ENCODE peak calls at places on chromosomes 5 and 9, in five cellular contexts. F, Q, X, E and B are unnamed samples.
A peak's percentile ranks its signal among the peaks of the same experiment; 100 is the strongest.

GRCh38 chr5:52800394-52801213 is 12.9 kb downstream of the ITGA1 start:
- DNase-seq in F (peak; percentile 60), E (peak; percentile 85), Q (peak; percentile 36), X (peak; percentile 60), B (peak; percentile 61)

GRCh38 chr9:85522459-85523092 is 219.2 kb downstream of the AGTPBP1 start:
- DNase-seq in X (peak; percentile 58), E (peak; percentile 26), Q (peak; percentile 63), F (peak; percentile 85), B (peak; percentile 67)

GRCh38 chr9:120711841-120712538 is 2.3 kb downstream of the MEGF9 start:
- DNase-seq in E (no peak), Q (no peak), X (no peak), F (no peak), B (no peak)

GRCh38 chr5:73346878-73347408 is 101.6 kb downstream of the FOXD1 start:
- DNase-seq in Q (no peak), X (no peak), E (no peak), F (no peak), B (no peak)

GRCh38 chr5:87268126-87268969 is 665 bp downstream of the RASA1 start:
- DNase-seq in Q (peak; percentile 72), E (peak; percentile 81), X (peak; percentile 67), F (peak; percentile 80), B (peak; percentile 67)

GRCh38 chr5:31161772-31162171 is 31.7 kb upstream of the CDH6 start:
- DNase-seq in X (peak; percentile 5), Q (no peak), E (no peak), F (no peak), B (no peak)

GRCh38 chr5:73515232-73515631 is 17.0 kb downstream of the BTF3 start:
- DNase-seq in E (peak; percentile 75), Q (no peak), F (no peak), X (no peak), B (no peak)

GRCh38 chr5:66744040-66744439 is 147.8 kb downstream of the MAST4 start:
- DNase-seq in Q (no peak), E (no peak), F (no peak), X (no peak), B (no peak)

GRCh38 chr9:135978650-135979461 is 17.7 kb upstream of the UBAC1 start:
- DNase-seq in X (no peak), Q (no peak), F (no peak), E (no peak), B (no peak)

GRCh38 chr5:61919920-61920319 is 386.1 kb upstream of the KIF2A start:
- DNase-seq in X (no peak), E (peak; percentile 8), F (no peak), Q (no peak), B (no peak)

GRCh38 chr5:165457854-165458481 is 1952.5 kb downstream of the MAT2B start:
- DNase-seq in Q (peak; percentile 24), E (no peak), X (peak; percentile 33), F (no peak), B (peak; percentile 10)

GRCh38 chr9:136004712-136005111 is 43.5 kb upstream of the UBAC1 start:
- DNase-seq in Q (no peak), E (no peak), X (no peak), F (no peak), B (no peak)

GRCh38 chr5:102114525-102115069 is 181.5 kb downstream of the SLCO4C1 start:
- DNase-seq in E (no peak), F (no peak), X (no peak), Q (no peak), B (no peak)

GRCh38 chr5:178529080-178529479 is 61.1 kb downstream of the COL23A1 start:
- DNase-seq in Q (no peak), X (no peak), F (no peak), E (peak; percentile 58), B (no peak)

GRCh38 chr5:143561248-143561647 is 157.8 kb upstream of the NR3C1 start:
- DNase-seq in X (no peak), F (no peak), Q (no peak), E (no peak), B (no peak)

GRCh38 chr9:126891676-126892075 is 22.9 kb upstream of the RALGPS1 start:
- DNase-seq in X (no peak), E (no peak), F (no peak), Q (no peak), B (no peak)

GRCh38 chr9:126894052-126894603 is 20.5 kb upstream of the RALGPS1 start:
- DNase-seq in X (no peak), Q (no peak), F (no peak), E (no peak), B (no peak)

GRCh38 chr9:126893079-126893478 is 21.5 kb upstream of the RALGPS1 start:
- DNase-seq in F (no peak), X (no peak), E (no peak), Q (no peak), B (no peak)
- TF ChIP-seq CTCF in F (peak; percentile 54), X (peak; percentile 23), E (no peak), Q (peak; percentile 45), B (peak; percentile 33)

GRCh38 chr5:154858251-154858971 is at the start of gene CNOT8:
- DNase-seq in E (peak; percentile 99), F (peak; percentile 98), Q (peak; percentile 99), X (peak; percentile 97), B (peak; percentile 97)

GRCh38 chr5:154860123-154860522 is 1.7 kb downstream of the CNOT8 start:
- DNase-seq in X (peak; percentile 10), E (no peak), F (no peak), Q (no peak), B (no peak)

GRCh38 chr5:154858972-154859950 is 834 bp downstream of the CNOT8 start:
- DNase-seq in X (no peak), F (no peak), E (no peak), Q (no peak), B (no peak)

GRCh38 chr5:154857091-154857533 is 1.3 kb upstream of the CNOT8 start:
- DNase-seq in Q (no peak), X (no peak), E (peak; percentile 89), F (no peak), B (no peak)

DNA sequence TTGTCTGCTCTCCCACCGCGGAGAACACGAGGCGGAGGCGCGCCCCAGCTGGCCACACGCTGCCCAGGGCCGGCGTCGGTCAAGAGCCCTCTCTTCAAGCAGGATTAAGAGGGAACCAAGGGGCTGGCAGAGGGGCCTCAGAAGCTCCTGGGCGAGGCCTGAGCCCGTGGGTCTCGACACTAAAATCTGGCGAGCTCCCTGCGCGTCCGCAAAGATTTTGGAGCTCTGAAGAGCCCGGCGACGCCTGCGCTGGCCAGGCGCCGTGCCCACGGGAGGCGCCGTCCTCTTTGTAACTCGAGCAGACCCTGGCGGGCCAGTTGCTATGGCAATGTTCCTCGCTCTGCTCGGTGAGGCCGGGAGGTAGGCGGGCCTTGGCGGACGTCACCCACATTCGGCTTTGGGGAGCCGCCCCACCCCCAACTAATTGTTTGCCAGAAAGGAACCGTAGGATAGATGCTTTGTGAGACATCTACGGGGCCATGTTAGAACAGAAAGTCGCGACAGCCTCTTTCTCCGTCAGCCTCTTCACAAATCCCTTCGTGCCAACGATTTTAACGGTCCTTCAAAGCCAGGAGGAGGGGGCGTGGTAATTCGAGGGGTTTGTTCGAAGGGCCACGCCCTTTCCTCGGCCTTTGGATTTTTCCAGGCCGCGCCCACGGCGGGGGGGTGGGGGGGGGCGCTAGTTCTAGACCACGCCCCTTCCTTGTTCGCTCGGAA is 735 bp upstream of the CNOT8 start:
- DNase-seq in E (peak; percentile 98), Q (peak; percentile 95), F (peak; percentile 93), X (peak; percentile 87), B (peak; percentile 93)
- TF ChIP-seq CTCF in E (no peak), Q (no peak), F (no peak), X (no peak), B (no peak)

GRCh38 chr5:18048449-18048848 is 414.2 kb downstream of the TAF11L14 start:
- DNase-seq in F (no peak), X (no peak), Q (no peak), E (peak; percentile 45), B (no peak)

GRCh38 chr5:18037718-18038117 is 403.5 kb downstream of the TAF11L14 start:
- DNase-seq in E (no peak), Q (no peak), X (no peak), F (no peak), B (no peak)

DNA sequence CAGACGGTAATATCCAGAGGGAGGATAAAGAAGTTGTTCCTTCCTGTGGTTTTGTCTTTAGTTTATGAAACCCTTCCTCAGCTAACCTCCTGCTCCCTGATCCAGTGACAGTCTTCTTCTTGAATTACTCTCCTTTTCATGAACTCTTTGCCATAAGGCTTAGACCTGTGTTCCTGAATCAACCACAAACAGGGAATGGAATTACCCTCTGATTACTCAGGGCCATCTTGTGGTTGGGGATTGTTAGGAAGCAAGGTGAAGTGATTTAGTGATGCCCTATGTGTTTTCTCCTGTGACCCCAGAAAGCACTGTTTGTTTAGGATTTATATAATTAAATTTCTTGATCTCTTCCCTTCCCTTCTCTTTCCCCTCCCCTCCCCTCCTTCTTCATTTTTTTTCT is 409.1 kb downstream of the TAF11L14 start:
- DNase-seq in F (no peak), E (no peak), X (no peak), Q (no peak), B (no peak)
- TF ChIP-seq CTCF in F (no peak), E (no peak), X (no peak), Q (no peak), B (no peak)

DNA sequence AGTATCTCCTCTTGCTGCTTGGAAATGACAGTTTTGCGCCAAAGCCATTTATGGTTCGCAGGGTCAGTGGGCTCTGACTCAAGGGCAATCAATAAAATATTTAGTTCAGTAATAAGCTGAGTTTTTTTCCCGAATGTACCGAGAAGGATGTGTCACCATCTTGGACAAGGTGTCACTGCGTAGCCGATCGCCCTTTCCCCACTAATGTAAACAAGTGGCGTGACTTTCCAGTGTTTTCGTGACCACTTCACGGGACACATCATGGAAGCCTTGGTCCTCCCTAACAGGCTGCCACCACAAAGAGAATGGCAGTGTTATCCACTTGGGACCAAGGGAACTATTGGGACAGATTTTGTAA is 16.4 kb downstream of the ISL1 start:
- DNase-seq in Q (no peak), E (no peak), F (no peak), X (no peak), B (no peak)
- TF ChIP-seq CTCF in Q (no peak), E (no peak), F (no peak), X (no peak), B (no peak)